ENCODE peak calls at places on chromosome 22, in ten cellular contexts. I is left lung; X is tibial nerve; Q is HFF-Myc; M is WTC11; B is GF-D8; U is stimulated activated naive CD4-positive, alpha-beta T cell; Y is stimulated activated CD8-positive, alpha-beta memory T cell treated with anti-CD3 and anti-CD28 coated beads, Interleukin-15, amount 100 ng/mL, for 4 hours; G is ELR; V is M059J. C is an unnamed sample.
A peak's percentile ranks its signal among the peaks of the same experiment; 100 is the strongest.

GRCh38 chr22:29670615-29671014 is 49.2 kb upstream of the CABP7 start:
- DNase-seq in I (no peak), X (no peak), Q (no peak), M (no peak), B (no peak), U (no peak), Y (no peak), G (no peak), V (no peak), C (no peak)

GRCh38 chr22:30420401-30421178 is 5.0 kb upstream of the MTFP1 start:
- DNase-seq in I (no peak), X (no peak), Q (no peak), M (no peak), B (no peak), U (no peak), Y (no peak), G (peak; percentile 90), V (peak; percentile 88), C (peak; percentile 68)

GRCh38 chr22:48507171-48507570 is 1320.5 kb downstream of the BRD1 start:
- DNase-seq in I (no peak), X (no peak), Q (no peak), M (no peak), B (no peak), U (no peak), Y (no peak), G (no peak), V (no peak), C (no peak)

GRCh38 chr22:50242406-50242949 is 2.3 kb downstream of the TUBGCP6 start:
- DNase-seq in I (no peak), X (no peak), Q (no peak), M (no peak), B (no peak), U (no peak), Y (no peak), G (no peak), V (no peak), C (peak; percentile 23)

GRCh38 chr22:19607198-19608113 is 83.2 kb upstream of the CLDN5 start:
- DNase-seq in I (peak; percentile 48), X (no peak), Q (no peak), M (peak; percentile 37), B (no peak), U (peak; percentile 60), Y (no peak), G (no peak), V (no peak), C (no peak)

GRCh38 chr22:44597616-44598015 is 99.6 kb upstream of the RTL6 start:
- DNase-seq in I (no peak), X (no peak), Q (peak; percentile 93), M (no peak), B (no peak), U (no peak), Y (no peak), G (no peak), V (no peak), C (no peak)

GRCh38 chr22:26702906-26703830 is 45.8 kb downstream of the MIAT start:
- DNase-seq in I (no peak), X (no peak), Q (no peak), M (no peak), B (no peak), U (no peak), Y (no peak), G (peak; percentile 32), V (peak; percentile 73), C (peak; percentile 36)

GRCh38 chr22:27242917-27243589 is 558.5 kb downstream of the MN1 start:
- DNase-seq in I (no peak), X (no peak), Q (no peak), M (no peak), B (no peak), U (no peak), Y (no peak), G (no peak), V (no peak), C (no peak)

GRCh38 chr22:46775364-46775758 is 12.9 kb downstream of the TBC1D22A start:
- DNase-seq in I (no peak), X (no peak), Q (no peak), M (no peak), B (no peak), U (no peak), Y (no peak), G (no peak), V (no peak), C (no peak)

GRCh38 chr22:50687829-50688228 is 15.2 kb downstream of the SHANK3 start:
- DNase-seq in I (peak; percentile 16), X (no peak), Q (no peak), M (no peak), B (no peak), U (no peak), Y (no peak), G (no peak), V (no peak), C (no peak)

GRCh38 chr22:44091021-44091721 is 67.1 kb downstream of the PARVB start:
- DNase-seq in I (no peak), X (no peak), Q (no peak), M (no peak), B (no peak), U (no peak), Y (peak; percentile 15), G (peak; percentile 45), V (peak; percentile 4), C (no peak)

GRCh38 chr22:50247748-50248147 is 2.9 kb upstream of the TUBGCP6 start:
- DNase-seq in I (peak; percentile 43), X (no peak), Q (no peak), M (peak; percentile 80), B (no peak), U (peak; percentile 33), Y (no peak), G (peak; percentile 75), V (no peak), C (peak; percentile 39)

GRCh38 chr22:37282385-37282677 is at the start of gene CYTH4:
- DNase-seq in I (peak; percentile 87), X (no peak), Q (no peak), M (no peak), B (no peak), U (peak; percentile 72), Y (peak; percentile 57), G (peak; percentile 44), V (no peak), C (no peak)

GRCh38 chr22:49271369-49271727 is 556.3 kb downstream of the BRD1 start:
- DNase-seq in I (peak; percentile 10), X (no peak), Q (no peak), M (no peak), B (no peak), U (no peak), Y (no peak), G (no peak), V (no peak), C (no peak)

GRCh38 chr22:20671409-20672081 is 102.4 kb upstream of the SERPIND1 start:
- DNase-seq in I (no peak), X (no peak), Q (no peak), M (no peak), B (no peak), U (no peak), Y (no peak), G (no peak), V (no peak), C (no peak)

GRCh38 chr22:44261861-44262595 is 50.7 kb downstream of the SHISAL1 start:
- DNase-seq in I (no peak), X (no peak), Q (no peak), M (peak; percentile 7), B (no peak), U (no peak), Y (no peak), G (no peak), V (no peak), C (no peak)

GRCh38 chr22:38068641-38069371 is 11.6 kb downstream of the PICK1 start:
- DNase-seq in I (no peak), X (no peak), Q (no peak), M (no peak), B (no peak), U (no peak), Y (no peak), G (no peak), V (no peak), C (no peak)

GRCh38 chr22:46392137-46392844 is 56.8 kb downstream of the TRMU start:
- DNase-seq in I (no peak), X (no peak), Q (no peak), M (no peak), B (no peak), U (no peak), Y (no peak), G (no peak), V (no peak), C (no peak)

GRCh38 chr22:45235851-45236342 is 4.8 kb downstream of the KIAA0930 start:
- DNase-seq in I (no peak), X (no peak), Q (no peak), M (no peak), B (no peak), U (no peak), Y (no peak), G (no peak), V (no peak), C (no peak)

GRCh38 chr22:29150701-29151100 is 55.0 kb upstream of the EMID1 start:
- DNase-seq in I (peak; percentile 23), X (no peak), Q (no peak), M (no peak), B (no peak), U (no peak), Y (no peak), G (no peak), V (no peak), C (no peak)

GRCh38 chr22:25348391-25348790 is 129.0 kb downstream of the CRYBB2 start:
- DNase-seq in I (no peak), X (no peak), Q (no peak), M (no peak), B (no peak), U (no peak), Y (no peak), G (no peak), V (no peak), C (no peak)

GRCh38 chr22:21753374-21754111 is 17.9 kb upstream of the YPEL1 start:
- DNase-seq in I (no peak), X (no peak), Q (no peak), M (no peak), B (no peak), U (no peak), Y (no peak), G (no peak), V (no peak), C (no peak)

GRCh38 chr22:40506762-40507161 is 129.8 kb downstream of the MRTFA start:
- DNase-seq in I (no peak), X (no peak), Q (no peak), M (no peak), B (no peak), U (no peak), Y (no peak), G (no peak), V (no peak), C (no peak)

GRCh38 chr22:22515890-22516289 is 4.2 kb downstream of the ZNF280A start:
- DNase-seq in I (no peak), X (no peak), Q (no peak), M (no peak), B (no peak), U (no peak), Y (no peak), G (no peak), V (no peak), C (no peak)

GRCh38 chr22:44357962-44358553 is 45.3 kb upstream of the SHISAL1 start:
- DNase-seq in I (peak; percentile 21), X (no peak), Q (no peak), M (peak; percentile 10), B (no peak), U (no peak), Y (no peak), G (no peak), V (no peak), C (peak; percentile 68)

GRCh38 chr22:38176170-38176741 is 5.4 kb downstream of the PLA2G6 start:
- DNase-seq in I (peak; percentile 79), X (peak; percentile 61), Q (peak; percentile 66), M (no peak), B (peak; percentile 80), U (no peak), Y (no peak), G (peak; percentile 70), V (peak; percentile 96), C (peak; percentile 86)

GRCh38 chr22:48711669-48712068 is 1116.0 kb downstream of the BRD1 start:
- DNase-seq in I (peak; percentile 17), X (no peak), Q (no peak), M (no peak), B (no peak), U (no peak), Y (no peak), G (no peak), V (no peak), C (no peak)

GRCh38 chr22:17980638-17981051 is 43.7 kb downstream of the MICAL3 start:
- DNase-seq in I (no peak), X (peak; percentile 20), Q (no peak), M (no peak), B (peak; percentile 93), U (no peak), Y (no peak), G (no peak), V (no peak), C (peak; percentile 83)

C was measured in fibroblast of villous mesenchyme.